ENCODE peak calls at places on chromosome 12, in four cellular contexts. H is AG09319; P is mammary epithelial cell; Q is activated T-cell treated with anti-CD3 and anti-CD28 coated beads, Interleukin-2, amount 50 U/mL, for 72 hours. F is an unnamed sample.

GRCh38 chr12:131789638-131790037 is 38.6 kb upstream of the MMP17 start:
- DNase-seq in H (no peak), P (no peak), Q (no peak), F (no peak)

GRCh38 chr12:123041042-123041531 is 60.6 kb downstream of the ARL6IP4 start:
- DNase-seq in Q (no peak), P (no peak), H (no peak), F (no peak)

GRCh38 chr12:116759783-116760581 is 21.9 kb downstream of the RNFT2 start:
- DNase-seq in Q (peak), P (no peak), H (no peak), F (no peak)

GRCh38 chr12:113198286-113198685 is 12.8 kb downstream of the RITA1 start:
- DNase-seq in Q (no peak), H (no peak), P (peak), F (no peak)

GRCh38 chr12:121827351-121828099 is 23.7 kb downstream of the SETD1B start:
- DNase-seq in Q (no peak), P (no peak), H (no peak), F (no peak)

GRCh38 chr12:132491761-132492378 is 1.9 kb downstream of the FBRSL1 start:
- DNase-seq in P (no peak), H (no peak), Q (no peak), F (no peak)

GRCh38 chr12:26227376-26227775 is 32.0 kb downstream of the SSPN start:
- DNase-seq in P (no peak), Q (no peak), H (no peak), F (no peak)

GRCh38 chr12:51262758-51263177 is 7.4 kb downstream of the SMAGP start:
- DNase-seq in Q (peak), H (peak), P (peak), F (no peak)

GRCh38 chr12:6375269-6376078 is at the start of gene SCNN1A:
- DNase-seq in P (peak), H (no peak), Q (no peak), F (no peak)

GRCh38 chr12:89796798-89797382 is 88.3 kb upstream of the ATP2B1 start:
- DNase-seq in P (no peak), H (no peak), Q (no peak), F (no peak)

GRCh38 chr12:59626382-59626781 is 30.6 kb downstream of the SLC16A7 start:
- DNase-seq in H (no peak), P (peak), Q (no peak), F (peak)

GRCh38 chr12:13173537-13173936 is 23.0 kb upstream of the EMP1 start:
- DNase-seq in Q (peak), P (peak), H (peak), F (peak)

GRCh38 chr12:67067453-67068203 is 201.5 kb upstream of the CAND1 start:
- DNase-seq in P (peak), Q (no peak), H (no peak), F (no peak)

GRCh38 chr12:87848248-87848868 is 180.8 kb downstream of the C12orf50 start:
- DNase-seq in Q (no peak), H (peak), P (peak), F (peak)

GRCh38 chr12:23084236-23084995 is 459.4 kb downstream of the ETNK1 start:
- DNase-seq in Q (no peak), H (peak), P (peak), F (peak)

GRCh38 chr12:95072900-95073697 is at the start of gene NR2C1:
- DNase-seq in P (peak), H (peak), Q (peak), F (peak)

GRCh38 chr12:93060666-93061413 is 131.7 kb upstream of the EEA1 start:
- DNase-seq in H (peak), Q (no peak), P (no peak), F (peak)

GRCh38 chr12:38155020-38155395 is 161.6 kb upstream of the ALG10B start:
- DNase-seq in P (no peak), H (no peak), Q (no peak), F (no peak)